ENCODE peak calls at places on chromosomes 16 and 17, in six cellular contexts. N is GM04504; L is Ammon's horn; P is activated CD8-positive, alpha-beta memory T cell treated with anti-CD3 and anti-CD28 coated beads for 1 hour; W is activated naive CD4-positive, alpha-beta T cell treated with anti-CD3 and anti-CD28 coated beads for 36 hours; R is activated T-cell treated with anti-CD3 and anti-CD28 coated beads, Interleukin-2, amount 50 U/mL, for 72 hours. K is an unnamed sample.

GRCh38 chr17:28406478-28406824 is 439 bp upstream of the SLC46A1 start:
- DNase-seq in R (no peak), N (no peak), W (no peak), P (no peak), L (no peak), K (peak; percentile 62)

GRCh38 chr17:83200231-83200699 is 120.9 kb downstream of the METRNL start:
- DNase-seq in R (peak; percentile 91), N (peak; percentile 68), L (peak; percentile 27), P (peak; percentile 27), W (peak; percentile 76), K (no peak)

GRCh38 chr16:83245061-83245460 is 562.7 kb upstream of the HSBP1 start:
- DNase-seq in R (no peak), N (no peak), W (no peak), L (no peak), P (no peak), K (no peak)

GRCh38 chr17:58329035-58329807 is 626 bp upstream of the TSPOAP1 start:
- DNase-seq in W (peak; percentile 91), L (peak; percentile 63), P (no peak), N (no peak), R (peak; percentile 85), K (peak; percentile 37)

GRCh38 chr17:67421869-67422273 is 44.8 kb downstream of the PITPNC1 start:
- DNase-seq in N (peak; percentile 86), R (peak; percentile 68), P (no peak), W (peak; percentile 78), L (no peak), K (no peak)

GRCh38 chr17:49471089-49471683 is 23.9 kb upstream of the NGFR start:
- DNase-seq in N (no peak), R (no peak), W (no peak), L (peak; percentile 83), P (no peak), K (no peak)

GRCh38 chr17:31388770-31389672 is 2.5 kb upstream of the RAB11FIP4 start:
- DNase-seq in P (no peak), L (no peak), W (peak; percentile 51), R (peak; percentile 63), N (no peak), K (peak; percentile 19)

GRCh38 chr17:62723842-62724241 is 84.3 kb downstream of the MARCHF10 start:
- DNase-seq in W (no peak), R (no peak), L (no peak), P (no peak), N (no peak), K (peak; percentile 55)

GRCh38 chr17:8820311-8821010 is 21.3 kb upstream of the MFSD6L start:
- DNase-seq in R (no peak), P (no peak), W (no peak), N (no peak), L (no peak), K (no peak)

GRCh38 chr16:57998484-57998883 is 2.0 kb downstream of the ZNF319 start:
- DNase-seq in W (peak; percentile 78), P (peak; percentile 35), R (peak; percentile 57), N (no peak), L (no peak), K (no peak)

GRCh38 chr16:57483725-57484514 is 2.4 kb downstream of the DOK4 start:
- DNase-seq in P (no peak), N (no peak), R (no peak), W (no peak), L (no peak), K (no peak)

GRCh38 chr16:88510091-88510719 is 57.1 kb downstream of the ZFPM1 start:
- DNase-seq in R (no peak), L (no peak), W (no peak), N (no peak), P (no peak), K (peak; percentile 91)

GRCh38 chr17:6560496-6560895 is 4.1 kb upstream of the PITPNM3 start:
- DNase-seq in L (no peak), R (no peak), P (no peak), W (no peak), N (no peak), K (no peak)

GRCh38 chr17:36992701-36993100 is 43.9 kb downstream of the AATF start:
- DNase-seq in N (no peak), P (no peak), R (no peak), W (no peak), L (no peak), K (no peak)

GRCh38 chr17:20998571-20999043 is 44.2 kb downstream of the USP22 start:
- DNase-seq in R (no peak), L (no peak), W (no peak), P (no peak), N (no peak), K (no peak)

GRCh38 chr16:80231888-80232287 is 308.9 kb upstream of the DYNLRB2 start:
- DNase-seq in N (peak; percentile 58), R (peak; percentile 57), W (peak; percentile 9), P (no peak), L (no peak), K (no peak)

GRCh38 chr17:63534816-63535455 is 11.8 kb downstream of the KCNH6 start:
- DNase-seq in W (no peak), N (no peak), L (no peak), P (no peak), R (no peak), K (no peak)

GRCh38 chr17:45408611-45409421 is 23.9 kb downstream of the ARHGAP27 start:
- DNase-seq in P (no peak), N (no peak), W (no peak), L (no peak), R (no peak), K (no peak)

GRCh38 chr16:49510676-49511305 is 137.2 kb downstream of the C16orf78 start:
- DNase-seq in L (peak; percentile 57), R (no peak), N (no peak), P (no peak), W (no peak), K (no peak)

GRCh38 chr17:2710075-2710803 is 1.3 kb downstream of the CLUH start:
- DNase-seq in L (no peak), N (no peak), W (no peak), P (no peak), R (no peak), K (no peak)

GRCh38 chr17:40433551-40434384 is 9.5 kb upstream of the IGFBP4 start:
- DNase-seq in P (no peak), W (peak; percentile 49), N (no peak), R (peak; percentile 44), L (no peak), K (peak; percentile 10)

GRCh38 chr17:17548044-17548443 is 43.5 kb downstream of the PEMT start:
- DNase-seq in R (no peak), P (no peak), N (no peak), L (no peak), W (no peak), K (no peak)